ENCODE peak calls at places on chromosomes 1 and 21, in seven cellular contexts. S, Q, V, P, T, O and L are unnamed samples. For H3K4me1, the result is how much of the 10 kb centered on the place peaks cover.

GRCh38 chr1:119659628-119660027 is 11.6 kb upstream of the ZNF697 start:
- DNase-seq in Q (no peak), T (no peak), P (no peak), O (no peak), V (no peak), S (peak), L (no peak)

GRCh38 chr1:174040387-174040786 is 18.2 kb upstream of the RC3H1 start:
- DNase-seq in V (peak), S (peak), O (no peak), P (peak), Q (no peak), T (no peak), L (peak)

GRCh38 chr1:2163205-2163604 is 31.4 kb downstream of the FAAP20 start:
- DNase-seq in O (no peak), V (no peak), Q (no peak), P (no peak), T (no peak), S (no peak), L (no peak)

GRCh38 chr1:233367057-233367759 is 39.7 kb downstream of the MAP3K21 start:
- DNase-seq in O (no peak), V (no peak), Q (no peak), S (no peak), T (no peak), P (peak), L (peak)

GRCh38 chr1:89670168-89670567 is 37.2 kb downstream of the LRRC8C start:
- DNase-seq in Q (no peak), O (no peak), V (no peak), P (no peak), T (no peak), S (no peak), L (no peak)

GRCh38 chr1:201673093-201673492 is 134.2 kb downstream of the NAV1 start:
- DNase-seq in T (no peak), V (no peak), Q (no peak), O (no peak), S (no peak), P (no peak), L (no peak)

GRCh38 chr1:111943056-111943455 is 46.4 kb downstream of the KCND3 start:
- DNase-seq in T (no peak), P (no peak), V (no peak), O (no peak), Q (no peak), S (no peak), L (no peak)

GRCh38 chr1:205530116-205530515 is 25.6 kb downstream of the CDK18 start:
- DNase-seq in P (no peak), Q (no peak), S (no peak), T (no peak), O (no peak), V (no peak), L (no peak)

GRCh38 chr1:3733603-3734591 is 18.4 kb upstream of the CCDC27 start:
- DNase-seq in V (no peak), O (no peak), P (no peak), S (no peak), Q (no peak), T (no peak), L (no peak)

GRCh38 chr1:34378968-34379729 is 202.4 kb downstream of the C1orf94 start:
- DNase-seq in V (no peak), P (no peak), O (no peak), Q (no peak), T (no peak), S (no peak), L (no peak)

GRCh38 chr21:30988706-30989105 is 49.6 kb downstream of the KRTAP19-8 start:
- DNase-seq in T (no peak), Q (no peak), S (no peak), P (no peak), O (no peak), V (no peak), L (no peak)

GRCh38 chr1:1421147-1421906 is at the start of gene ANKRD65:
- DNase-seq in O (no peak), P (no peak), V (peak), Q (no peak), T (peak), S (peak), L (peak)

GRCh38 chr1:205950280-205950679 is 7.0 kb upstream of the SLC26A9 start:
- DNase-seq in V (peak), P (no peak), O (no peak), Q (peak), S (peak), T (peak), L (peak)

GRCh38 chr1:77825356-77825709 is 45.9 kb downstream of the MIGA1 start:
- DNase-seq in S (peak), O (no peak), V (peak), T (no peak), Q (no peak), P (peak), L (no peak)

GRCh38 chr1:51945591-51945990 is 44.9 kb downstream of the RAB3B start:
- DNase-seq in Q (no peak), S (no peak), O (no peak), V (no peak), P (no peak), T (no peak), L (no peak)

GRCh38 chr21:46189959-46190490 is 5.8 kb upstream of the SPATC1L start:
- DNase-seq in O (no peak), V (no peak), T (peak), S (no peak), Q (no peak), P (no peak), L (no peak)

GRCh38 chr21:43854773-43855633 is 10.0 kb upstream of the AGPAT3 start:
- DNase-seq in P (no peak), S (peak), T (no peak), O (no peak), V (no peak), Q (no peak), L (no peak)

GRCh38 chr1:50333595-50333974 is 89.7 kb downstream of the DMRTA2 start:
- DNase-seq in O (peak), V (no peak), Q (no peak), T (no peak), P (no peak), S (peak), L (no peak)

GRCh38 chr1:223135176-223135575 is 7.9 kb downstream of the TLR5 start:
- DNase-seq in Q (peak), S (no peak), O (no peak), P (no peak), V (no peak), T (peak), L (peak)

GRCh38 chr1:185442065-185442464 is 125.0 kb upstream of the IVNS1ABP start:
- DNase-seq in T (no peak), P (no peak), S (no peak), O (no peak), V (no peak), Q (no peak), L (no peak)

GRCh38 chr21:34796518-34797201 is 127.9 kb downstream of the CLIC6 start:
- DNase-seq in T (no peak), O (no peak), V (no peak), P (no peak), S (no peak), Q (no peak), L (no peak)

GRCh38 chr1:30872948-30873263 is 35.7 kb downstream of the SDC3 start:
- DNase-seq in O (no peak), S (no peak), V (no peak), P (no peak), T (no peak), Q (peak), L (no peak)

GRCh38 chr1:20725189-20726106 is 7.1 kb downstream of the SH2D5 start:
- DNase-seq in S (no peak), V (peak), Q (no peak), P (peak), O (no peak), T (no peak), L (no peak)

GRCh38 chr1:22290611-22291010 is 147.7 kb upstream of the WNT4 start:
- DNase-seq in S (no peak), V (no peak), T (no peak), Q (no peak), O (no peak), P (no peak), L (no peak)

GRCh38 chr1:61403863-61404615 is 320.9 kb downstream of the TM2D1 start:
- DNase-seq in T (no peak), Q (no peak), V (no peak), P (no peak), S (peak), O (no peak), L (no peak)

GRCh38 chr1:56872597-56872996 is 18.0 kb downstream of the C8A start:
- DNase-seq in S (no peak), Q (no peak), P (no peak), O (no peak), V (no peak), T (no peak), L (no peak)

GRCh38 chr1:153404086-153404635 is 12.2 kb upstream of the S100A7A start:
- DNase-seq in S (no peak), V (no peak), T (no peak), O (no peak), Q (no peak), P (no peak), L (no peak)

GRCh38 chr1:244187310-244187709 is 136.2 kb downstream of the ZBTB18 start:
- DNase-seq in O (no peak), Q (no peak), S (no peak), V (no peak), P (no peak), T (no peak), L (no peak)

GRCh38 chr1:244176201-244176600 is 125.1 kb downstream of the ZBTB18 start:
- DNase-seq in V (no peak), T (no peak), S (no peak), P (no peak), O (no peak), Q (no peak), L (no peak)

GRCh38 chr1:244180256-244180655 is 129.2 kb downstream of the ZBTB18 start:
- DNase-seq in T (no peak), V (no peak), Q (no peak), S (no peak), P (no peak), O (no peak), L (no peak)

GRCh38 chr1:244186372-244186771 is 135.3 kb downstream of the ZBTB18 start:
- DNase-seq in O (no peak), P (no peak), V (no peak), S (no peak), Q (no peak), T (no peak), L (no peak)

GRCh38 chr1:244181867-244182266 is 130.8 kb downstream of the ZBTB18 start:
- DNase-seq in S (no peak), O (no peak), V (no peak), Q (no peak), T (no peak), P (no peak), L (no peak)
- H3K4me1 ChIP-seq in S (under half), O (under half), V (under half), Q (under half), T (under half), P (under half), L (under half)

DNA sequence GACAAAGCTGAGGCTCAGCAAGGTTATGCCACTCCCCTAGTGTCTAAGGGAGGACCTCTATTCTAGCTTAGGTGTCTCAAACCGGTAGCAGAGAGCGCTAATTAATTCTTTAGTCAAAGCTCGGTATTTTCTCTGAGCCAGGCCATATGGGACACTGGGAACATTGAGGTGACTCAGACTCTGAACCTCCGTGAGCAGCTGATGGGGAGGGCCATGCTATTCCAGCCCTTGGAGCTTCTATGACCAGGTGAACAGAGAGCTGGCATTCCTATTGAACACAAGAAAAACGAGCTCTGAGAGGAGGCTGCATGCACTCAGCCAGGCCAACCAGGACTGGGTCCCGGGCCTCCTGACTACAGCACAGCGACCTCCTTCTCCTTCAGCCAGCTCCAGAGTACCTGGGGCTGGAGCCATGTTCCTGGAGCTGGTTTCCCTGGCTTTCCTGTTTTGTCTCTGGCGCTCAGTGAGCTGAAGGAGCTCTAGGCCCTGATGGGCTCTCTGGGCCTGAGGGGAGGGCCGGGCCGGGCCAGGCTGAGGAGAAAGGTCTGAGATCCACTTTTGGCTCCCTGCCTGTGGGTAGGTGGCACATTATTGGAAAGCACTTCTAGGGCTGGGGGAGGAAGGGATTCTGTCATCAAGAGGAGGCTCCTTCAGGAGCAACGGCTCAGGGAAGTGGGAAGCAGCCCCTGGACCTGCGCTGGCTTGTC is 37.0 kb downstream of the SLC9A1 start:
- DNase-seq in P (no peak), O (no peak), S (no peak), T (peak), Q (no peak), V (no peak), L (no peak)
- H3K4me1 ChIP-seq in P (under half), O (under half), S (under half), T (under half), Q (under half), V (under half), L (under half)

GRCh38 chr1:67664048-67664447 is 21.0 kb upstream of the GADD45A start:
- DNase-seq in Q (no peak), T (no peak), O (no peak), S (no peak), P (no peak), V (no peak), L (no peak)
- H3K4me1 ChIP-seq in Q (under half), T (under half), O (under half), S (under half), P (under half), V (under half), L (under half)

GRCh38 chr1:234519506-234519905 is 40.5 kb upstream of the TARBP1 start:
- DNase-seq in O (no peak), V (no peak), S (no peak), T (no peak), P (no peak), Q (no peak), L (no peak)

GRCh38 chr1:234515821-234516241 is 36.9 kb upstream of the TARBP1 start:
- DNase-seq in O (no peak), T (no peak), P (no peak), S (no peak), Q (no peak), V (no peak), L (peak)

GRCh38 chr1:234515411-234515810 is 36.4 kb upstream of the TARBP1 start:
- DNase-seq in Q (no peak), V (no peak), S (no peak), P (no peak), T (no peak), O (no peak), L (peak)

GRCh38 chr1:234518876-234519275 is 39.9 kb upstream of the TARBP1 start:
- DNase-seq in S (no peak), V (no peak), P (no peak), T (no peak), O (no peak), Q (no peak), L (no peak)

GRCh38 chr1:234517087-234517802 is 38.3 kb upstream of the TARBP1 start:
- DNase-seq in T (no peak), O (no peak), V (no peak), P (no peak), Q (no peak), S (no peak), L (no peak)
- H3K4me1 ChIP-seq in T (under half), O (under half), V (under half), P (under half), Q (under half), S (under half), L (under half)